ENCODE peak calls at places on chromosomes 16 and 17, in six cellular contexts. C, A, H, X, J and N are unnamed samples.

GRCh38 chr16:8178271-8178670 is 412.0 kb downstream of the TMEM114 start:
- DNase-seq in C (no peak), A (no peak), H (no peak), X (no peak), J (no peak), N (no peak)

GRCh38 chr16:73265124-73265838 is 217.4 kb upstream of the ZFHX3 start:
- DNase-seq in C (no peak), A (no peak), H (no peak), X (no peak), J (no peak), N (no peak)

GRCh38 chr17:81173761-81174160 is 7.7 kb upstream of the AATK start:
- DNase-seq in C (no peak), A (no peak), H (no peak), X (no peak), J (no peak), N (no peak)

GRCh38 chr16:71526111-71526998 is at the start of gene CHST4:
- DNase-seq in C (no peak), A (no peak), H (peak; percentile 62), X (no peak), J (peak; percentile 16), N (no peak)

GRCh38 chr16:87705780-87706277 is 60.0 kb downstream of the KLHDC4 start:
- DNase-seq in C (no peak), A (no peak), H (no peak), X (no peak), J (no peak), N (no peak)

GRCh38 chr16:3878610-3879009 is 1.9 kb downstream of the CREBBP start:
- DNase-seq in C (no peak), A (no peak), H (peak; percentile 40), X (no peak), J (no peak), N (no peak)

GRCh38 chr17:57502696-57503307 is 242.3 kb downstream of the CCDC182 start:
- DNase-seq in C (no peak), A (peak; percentile 53), H (no peak), X (no peak), J (no peak), N (no peak)

GRCh38 chr17:81348097-81349055 is 46.9 kb upstream of the BAHCC1 start:
- DNase-seq in C (no peak), A (no peak), H (no peak), X (no peak), J (no peak), N (no peak)

GRCh38 chr16:86783626-86784266 is 205.4 kb downstream of the FOXL1 start:
- DNase-seq in C (no peak), A (no peak), H (no peak), X (no peak), J (no peak), N (no peak)

GRCh38 chr17:41329279-41329925 is 13.9 kb upstream of the KRTAP17-1 start:
- DNase-seq in C (no peak), A (peak; percentile 70), H (peak; percentile 18), X (no peak), J (peak; percentile 79), N (no peak)

GRCh38 chr16:24409045-24409444 is 130.3 kb upstream of the RBBP6 start:
- DNase-seq in C (no peak), A (peak; percentile 19), H (peak; percentile 10), X (peak; percentile 11), J (peak; percentile 50), N (no peak)

GRCh38 chr17:9905902-9906301 is 831 bp upstream of the RCVRN start:
- DNase-seq in C (no peak), A (peak; percentile 64), H (peak; percentile 10), X (no peak), J (peak; percentile 72), N (no peak)

GRCh38 chr16:16019488-16019887 is 70.1 kb downstream of the ABCC1 start:
- DNase-seq in C (no peak), A (no peak), H (no peak), X (no peak), J (peak; percentile 82), N (no peak)

GRCh38 chr17:6996256-6997111 is 635 bp downstream of the ALOX12 start:
- DNase-seq in C (no peak), A (no peak), H (no peak), X (no peak), J (no peak), N (no peak)

GRCh38 chr17:78879679-78880186 is 23.3 kb downstream of the CEP295NL start:
- DNase-seq in C (no peak), A (peak; percentile 76), H (no peak), X (peak; percentile 85), J (no peak), N (peak; percentile 95)

GRCh38 chr16:50719401-50720337 is 22.2 kb upstream of the CYLD start:
- DNase-seq in C (no peak), A (no peak), H (no peak), X (no peak), J (no peak), N (no peak)

GRCh38 chr17:21513012-21513570 is 136.9 kb downstream of the KCNJ12 start:
- DNase-seq in C (no peak), A (peak; percentile 94), H (peak; percentile 82), X (peak; percentile 78), J (peak; percentile 97), N (peak; percentile 94)

GRCh38 chr17:78129385-78130079 is 977 bp upstream of the TMC6 start:
- DNase-seq in C (no peak), A (no peak), H (peak; percentile 57), X (no peak), J (no peak), N (no peak)

GRCh38 chr17:70073326-70073725 is 1.7 kb upstream of the KCNJ16 start:
- DNase-seq in C (no peak), A (no peak), H (no peak), X (no peak), J (no peak), N (no peak)

GRCh38 chr17:70074236-70074830 is 692 bp upstream of the KCNJ16 start:
- DNase-seq in C (no peak), A (no peak), H (no peak), X (no peak), J (no peak), N (no peak)

GRCh38 chr17:70074991-70075390 is at the start of gene KCNJ16:
- DNase-seq in C (no peak), A (no peak), H (no peak), X (no peak), J (peak; percentile 25), N (no peak)

GRCh38 chr17:70072900-70073299 is 2.1 kb upstream of the KCNJ16 start:
- DNase-seq in C (no peak), A (no peak), H (no peak), X (no peak), J (no peak), N (no peak)

DNA sequence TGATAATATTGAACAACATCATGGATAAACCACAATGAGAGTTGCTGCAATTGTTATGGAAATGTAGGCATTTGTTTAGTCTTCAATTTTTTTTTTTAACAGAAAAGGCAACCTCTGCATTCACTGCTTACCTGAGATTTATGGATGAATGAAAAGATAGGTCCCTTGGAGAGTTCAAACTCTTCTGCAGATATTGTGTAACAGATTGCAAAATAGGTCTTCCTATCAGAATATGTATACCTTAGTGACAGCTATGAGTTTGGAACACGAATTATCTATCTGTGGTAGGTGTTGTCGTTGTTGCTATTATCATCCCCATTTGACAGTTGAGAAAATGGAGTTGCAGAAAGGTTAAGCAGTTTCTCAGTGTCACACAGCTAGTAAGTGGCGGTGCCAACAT is 1.2 kb upstream of the KCNJ16 start:
- DNase-seq in C (no peak), A (no peak), H (no peak), X (no peak), J (no peak), N (no peak)
- H3K27ac ChIP-seq in C (no peak overlapping the region), A (no peak overlapping the region), H (no peak overlapping the region), X (no peak overlapping the region), J (no peak overlapping the region), N (no peak overlapping the region)

GRCh38 chr17:60421273-60422161 is 772 bp upstream of the CHCT1 start:
- DNase-seq in C (no peak), A (peak; percentile 97), H (peak; percentile 66), X (peak; percentile 66), J (peak; percentile 91), N (no peak)

GRCh38 chr17:60426596-60426995 is 4.3 kb downstream of the CHCT1 start:
- DNase-seq in C (no peak), A (no peak), H (no peak), X (no peak), J (no peak), N (no peak)

GRCh38 chr17:60425626-60426025 is 3.3 kb downstream of the CHCT1 start:
- DNase-seq in C (no peak), A (peak; percentile 14), H (no peak), X (no peak), J (no peak), N (no peak)

GRCh38 chr17:60423865-60424264 is 1.6 kb downstream of the CHCT1 start:
- DNase-seq in C (no peak), A (no peak), H (no peak), X (no peak), J (no peak), N (no peak)

DNA sequence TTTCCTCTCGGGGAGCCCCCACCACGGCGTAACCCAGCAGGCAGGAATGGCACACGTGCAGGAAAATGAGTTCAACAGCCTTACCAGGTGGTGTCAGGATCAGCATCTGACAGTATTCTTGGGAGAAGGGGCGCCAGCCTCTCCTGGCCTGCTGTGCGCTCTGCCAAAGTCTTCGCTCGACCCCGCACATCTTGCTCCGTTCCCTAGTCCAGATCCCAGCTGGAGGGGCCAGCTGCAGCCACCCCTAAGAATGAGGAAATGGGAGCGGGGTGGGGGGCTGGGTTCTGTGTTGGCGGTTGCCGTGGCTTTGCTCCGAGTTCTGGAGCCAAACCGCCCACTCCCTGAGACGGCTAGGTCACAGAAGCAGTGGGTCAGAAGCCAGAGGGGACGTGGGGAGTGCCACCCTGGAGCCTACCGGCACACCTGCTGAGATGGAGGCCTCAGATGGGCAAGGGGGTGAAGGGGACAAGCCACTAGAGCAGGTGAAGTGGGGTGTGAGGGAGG is at the start of gene CHCT1:
- DNase-seq in C (no peak), A (peak; percentile 37), H (no peak), X (no peak), J (no peak), N (no peak)
- H3K27ac ChIP-seq in C (peak within 1 kb of the TSS; percentile 58), A (no peak within 1 kb of the TSS), H (no peak within 1 kb of the TSS), X (no peak within 1 kb of the TSS), J (peak within 1 kb of the TSS; percentile 76), N (peak within 1 kb of the TSS; percentile 10)

GRCh38 chr16:11032922-11033291 is 88.5 kb downstream of the CLEC16A start:
- DNase-seq in C (no peak), A (no peak), H (no peak), X (peak; percentile 73), J (no peak), N (no peak)
- H3K27ac ChIP-seq in C (no peak overlapping the region), A (no peak overlapping the region), H (no peak overlapping the region), X (peak overlapping the region; percentile 82), J (no peak overlapping the region), N (peak overlapping the region; percentile 75)

DNA sequence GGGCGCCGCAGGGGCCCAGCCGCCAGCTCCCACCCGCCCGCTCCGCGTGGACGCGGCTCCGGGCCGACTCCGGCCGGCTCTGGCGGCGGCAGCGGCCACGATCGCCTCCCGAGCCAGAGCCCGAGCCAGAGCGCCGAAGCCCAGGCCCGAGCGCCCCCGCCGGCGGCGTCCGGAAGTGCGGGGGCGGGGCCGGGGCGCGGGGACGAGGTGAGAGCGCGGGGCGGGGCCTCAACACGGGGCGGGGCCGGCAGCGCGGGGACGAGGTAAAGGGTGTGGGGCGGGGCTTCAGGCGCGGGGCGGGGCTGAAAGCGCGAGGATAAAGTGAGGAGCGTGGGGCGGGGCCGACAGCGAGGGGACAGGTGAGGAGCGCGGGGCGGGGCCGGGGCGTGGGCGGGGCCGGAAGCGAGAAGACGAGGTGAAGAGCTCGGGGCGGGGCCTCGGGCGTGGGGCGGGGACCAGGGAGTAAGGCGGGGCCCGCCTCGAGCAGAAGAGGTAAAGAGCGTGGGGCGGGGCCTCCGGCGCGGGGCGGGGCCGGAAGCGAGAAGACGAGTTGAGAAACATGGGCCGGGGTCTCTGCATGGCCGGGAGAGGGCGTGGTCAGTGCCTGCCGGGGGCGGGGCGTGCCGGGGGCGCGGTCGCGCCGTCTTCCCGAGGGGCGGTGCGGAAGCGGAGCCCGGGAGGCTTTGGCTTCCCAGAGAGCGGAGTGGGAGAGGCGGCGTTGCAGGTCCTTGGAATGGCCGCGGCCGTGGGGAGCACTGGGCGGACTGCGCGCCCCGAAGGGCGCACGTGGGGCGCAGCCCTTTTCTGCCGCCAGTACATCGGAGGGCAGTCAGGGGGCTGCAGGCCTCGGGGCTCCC is at the start of gene AXIN1:
- DNase-seq in C (peak; percentile 64), A (peak; percentile 97), H (peak; percentile 98), X (peak; percentile 97), J (peak; percentile 59), N (peak; percentile 100)
- H3K27ac ChIP-seq in C (peak within 1 kb of the TSS; percentile 55), A (peak within 1 kb of the TSS; percentile 41), H (no peak within 1 kb of the TSS), X (peak within 1 kb of the TSS; percentile 70), J (peak within 1 kb of the TSS; percentile 87), N (peak within 1 kb of the TSS; percentile 86)